ENCODE peak calls at places on chromosomes 13 and 19, in nine cellular contexts. One of them, this sample, is unnamed. For H3K36me3, the result is how much of the 10 kb centered on the place peaks cover.

GRCh38 chr13:69903081-69903480 is 204.5 kb upstream of the ATXN8OS start:
- DNase-seq in PC-3: no peak
- DNase-seq in psoas muscle: no peak
- DNase-seq in GM06990: no peak
- DNase-seq in stomach: no peak
- DNase-seq in cardiac muscle cell: no peak
- DNase-seq in left lung: no peak
- DNase-seq in hepatocyte: no peak
- DNase-seq in heart right ventricle: no peak
- DNase-seq in this sample: no peak

GRCh38 chr19:30802424-30803013 is 430.3 kb downstream of the ZNF536 start:
- DNase-seq in GM06990: no peak
- DNase-seq in heart right ventricle: no peak
- DNase-seq in cardiac muscle cell: no peak
- DNase-seq in stomach: no peak
- DNase-seq in psoas muscle: no peak
- DNase-seq in hepatocyte: no peak
- DNase-seq in left lung: no peak
- DNase-seq in PC-3: no peak
- DNase-seq in this sample: no peak

GRCh38 chr13:35720690-35721554 is 244.4 kb upstream of the MAB21L1 start:
- DNase-seq in cardiac muscle cell: peak
- DNase-seq in hepatocyte: peak
- DNase-seq in GM06990: no peak
- DNase-seq in PC-3: peak
- DNase-seq in psoas muscle: peak
- DNase-seq in left lung: no peak
- DNase-seq in heart right ventricle: peak
- DNase-seq in stomach: peak
- DNase-seq in this sample: no peak

GRCh38 chr13:100269837-100270236 is 180.9 kb downstream of the PCCA start:
- DNase-seq in PC-3: peak
- DNase-seq in cardiac muscle cell: no peak
- DNase-seq in hepatocyte: no peak
- DNase-seq in stomach: peak
- DNase-seq in left lung: peak
- DNase-seq in psoas muscle: peak
- DNase-seq in heart right ventricle: peak
- DNase-seq in GM06990: no peak
- DNase-seq in this sample: peak

GRCh38 chr19:14519860-14520407 is 1.7 kb upstream of the DNAJB1 start:
- DNase-seq in stomach: peak
- DNase-seq in PC-3: peak
- DNase-seq in left lung: no peak
- DNase-seq in heart right ventricle: no peak
- DNase-seq in GM06990: no peak
- DNase-seq in cardiac muscle cell: no peak
- DNase-seq in psoas muscle: no peak
- DNase-seq in hepatocyte: no peak
- DNase-seq in this sample: no peak

GRCh38 chr13:31967155-31967554 is 64.4 kb upstream of the FRY start:
- DNase-seq in GM06990: no peak
- DNase-seq in PC-3: no peak
- DNase-seq in psoas muscle: no peak
- DNase-seq in hepatocyte: no peak
- DNase-seq in heart right ventricle: no peak
- DNase-seq in stomach: no peak
- DNase-seq in cardiac muscle cell: no peak
- DNase-seq in left lung: no peak
- DNase-seq in this sample: no peak

GRCh38 chr13:79709526-79709925 is 228.6 kb downstream of the NDFIP2 start:
- DNase-seq in hepatocyte: no peak
- DNase-seq in cardiac muscle cell: no peak
- DNase-seq in heart right ventricle: no peak
- DNase-seq in stomach: no peak
- DNase-seq in GM06990: no peak
- DNase-seq in psoas muscle: no peak
- DNase-seq in PC-3: no peak
- DNase-seq in left lung: no peak
- DNase-seq in this sample: no peak

GRCh38 chr13:35475960-35476943 is at the start of gene MAB21L1:
- DNase-seq in stomach: peak
- DNase-seq in PC-3: no peak
- DNase-seq in left lung: peak
- DNase-seq in psoas muscle: peak
- DNase-seq in hepatocyte: peak
- DNase-seq in GM06990: no peak
- DNase-seq in cardiac muscle cell: peak
- DNase-seq in heart right ventricle: peak
- DNase-seq in this sample: peak

GRCh38 chr13:111168116-111168515 is 53.0 kb downstream of the ARHGEF7 start:
- DNase-seq in cardiac muscle cell: no peak
- DNase-seq in stomach: no peak
- DNase-seq in heart right ventricle: no peak
- DNase-seq in GM06990: no peak
- DNase-seq in psoas muscle: no peak
- DNase-seq in left lung: no peak
- DNase-seq in hepatocyte: no peak
- DNase-seq in PC-3: no peak
- DNase-seq in this sample: no peak

GRCh38 chr19:43950834-43951626 is at the start of gene ZNF221:
- DNase-seq in GM06990: peak
- DNase-seq in cardiac muscle cell: peak
- DNase-seq in psoas muscle: peak
- DNase-seq in hepatocyte: peak
- DNase-seq in stomach: peak
- DNase-seq in heart right ventricle: peak
- DNase-seq in left lung: peak
- DNase-seq in PC-3: peak
- DNase-seq in this sample: peak

GRCh38 chr13:77620138-77620537 is 77.3 kb upstream of the SLAIN1 start:
- DNase-seq in hepatocyte: no peak
- DNase-seq in cardiac muscle cell: no peak
- DNase-seq in psoas muscle: no peak
- DNase-seq in left lung: no peak
- DNase-seq in stomach: no peak
- DNase-seq in PC-3: no peak
- DNase-seq in GM06990: no peak
- DNase-seq in heart right ventricle: no peak
- DNase-seq in this sample: no peak

GRCh38 chr13:39811051-39811450 is 155.6 kb downstream of the COG6 start:
- DNase-seq in stomach: no peak
- DNase-seq in psoas muscle: no peak
- DNase-seq in PC-3: no peak
- DNase-seq in GM06990: no peak
- DNase-seq in hepatocyte: no peak
- DNase-seq in cardiac muscle cell: no peak
- DNase-seq in heart right ventricle: no peak
- DNase-seq in left lung: no peak
- DNase-seq in this sample: no peak

DNA sequence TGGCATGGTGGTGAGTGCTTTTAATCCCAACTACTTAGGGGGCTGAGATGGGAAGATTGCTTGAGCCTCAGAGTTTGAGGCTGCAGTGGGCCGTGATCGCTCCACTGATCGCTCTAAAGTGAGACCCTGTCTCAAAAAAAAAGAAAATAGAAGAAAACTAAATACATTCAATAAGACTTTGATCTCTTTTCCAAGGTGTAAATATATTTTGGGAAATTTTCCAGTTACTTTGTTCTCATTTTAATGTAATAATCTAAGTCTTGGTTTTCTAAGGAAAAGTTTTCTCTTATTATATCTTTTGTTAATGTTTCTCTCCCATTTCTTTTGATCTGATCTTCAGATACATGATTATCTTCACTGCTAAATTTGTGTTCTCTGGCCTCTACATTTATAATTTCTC is 9.6 kb downstream of the LDLR start:
- DNase-seq in GM06990: no peak
- DNase-seq in cardiac muscle cell: no peak
- DNase-seq in psoas muscle: no peak
- DNase-seq in heart right ventricle: no peak
- DNase-seq in PC-3: no peak
- DNase-seq in hepatocyte: no peak
- DNase-seq in stomach: no peak
- DNase-seq in left lung: no peak
- DNase-seq in this sample: no peak
- H3K36me3 ChIP-seq in GM06990: under half
- H3K36me3 ChIP-seq in cardiac muscle cell: half or more
- H3K36me3 ChIP-seq in psoas muscle: under half
- H3K36me3 ChIP-seq in heart right ventricle: half or more
- H3K36me3 ChIP-seq in PC-3: half or more
- H3K36me3 ChIP-seq in hepatocyte: under half
- H3K36me3 ChIP-seq in stomach: under half
- H3K36me3 ChIP-seq in left lung: under half
- H3K36me3 ChIP-seq in this sample: under half

GRCh38 chr19:46133101-46133627 is 8.7 kb upstream of the IGFL3 start:
- DNase-seq in stomach: no peak
- DNase-seq in psoas muscle: no peak
- DNase-seq in hepatocyte: peak
- DNase-seq in left lung: no peak
- DNase-seq in GM06990: no peak
- DNase-seq in heart right ventricle: no peak
- DNase-seq in cardiac muscle cell: peak
- DNase-seq in PC-3: peak
- DNase-seq in this sample: no peak
- H3K4me3 ChIP-seq in stomach: no peak
- H3K4me3 ChIP-seq in psoas muscle: no peak
- H3K4me3 ChIP-seq in hepatocyte: no peak
- H3K4me3 ChIP-seq in left lung: no peak
- H3K4me3 ChIP-seq in GM06990: no peak
- H3K4me3 ChIP-seq in heart right ventricle: no peak
- H3K4me3 ChIP-seq in cardiac muscle cell: peak
- H3K4me3 ChIP-seq in PC-3: no peak
- H3K4me3 ChIP-seq in this sample: no peak

DNA sequence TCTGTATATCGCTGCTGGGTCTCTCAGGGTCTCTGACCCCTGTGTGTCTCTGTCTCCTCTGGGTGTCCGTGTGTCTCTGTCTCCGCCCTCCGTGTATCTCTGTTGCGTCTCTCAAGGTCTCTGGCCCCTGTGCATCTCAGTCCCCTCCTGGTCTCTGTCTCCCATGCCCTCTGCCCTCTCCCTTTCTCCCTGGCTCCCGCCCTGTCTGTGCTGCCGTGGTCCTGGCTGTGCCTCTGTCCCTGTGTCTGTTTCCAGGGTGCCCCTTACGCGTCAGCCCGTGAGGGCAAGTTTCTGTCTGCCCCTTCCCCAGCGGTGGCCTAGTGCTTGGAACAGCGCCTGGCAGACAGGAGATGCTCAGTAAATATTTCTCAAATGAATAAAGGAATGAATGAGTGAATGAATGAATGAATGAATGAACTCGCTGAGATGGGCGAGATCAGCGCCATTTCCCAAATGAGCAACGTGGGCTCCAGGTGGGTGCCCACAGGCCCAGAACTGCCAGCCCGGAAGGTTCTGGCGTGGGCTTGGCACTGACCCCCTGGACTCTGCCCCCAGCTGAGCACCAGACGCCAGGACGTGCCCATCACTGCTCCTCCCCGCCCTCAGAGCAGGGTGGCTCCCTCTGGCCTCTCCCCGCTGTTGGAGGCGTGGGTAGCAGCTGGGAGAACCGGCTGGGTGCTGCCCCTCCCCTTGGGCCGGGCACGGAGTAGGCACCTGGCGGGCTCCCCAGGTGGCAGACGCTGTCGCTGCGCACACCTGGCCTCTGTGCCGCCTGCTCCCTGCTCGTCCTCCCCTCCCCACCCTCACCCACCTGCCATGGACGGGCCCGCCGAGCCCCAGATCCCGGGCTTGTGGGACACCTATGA is at the start of gene SULT2B1:
- DNase-seq in stomach: peak
- DNase-seq in left lung: peak
- DNase-seq in PC-3: peak
- DNase-seq in cardiac muscle cell: no peak
- DNase-seq in GM06990: no peak
- DNase-seq in hepatocyte: no peak
- DNase-seq in psoas muscle: no peak
- DNase-seq in heart right ventricle: no peak
- DNase-seq in this sample: peak
- TF ChIP-seq CTCF in stomach: no peak
- TF ChIP-seq CTCF in left lung: no peak
- TF ChIP-seq CTCF in PC-3: no peak
- TF ChIP-seq CTCF in cardiac muscle cell: no peak
- TF ChIP-seq CTCF in GM06990: no peak
- TF ChIP-seq CTCF in hepatocyte: no peak
- TF ChIP-seq CTCF in psoas muscle: no peak
- TF ChIP-seq CTCF in heart right ventricle: no peak
- TF ChIP-seq CTCF in this sample: no peak

GRCh38 chr19:58555369-58555885 is 522 bp upstream of the CHMP2A start:
- DNase-seq in hepatocyte: no peak
- DNase-seq in left lung: no peak
- DNase-seq in PC-3: no peak
- DNase-seq in heart right ventricle: no peak
- DNase-seq in cardiac muscle cell: no peak
- DNase-seq in psoas muscle: no peak
- DNase-seq in GM06990: no peak
- DNase-seq in stomach: no peak
- DNase-seq in this sample: no peak

GRCh38 chr19:58554494-58555368 is at the start of gene CHMP2A:
- DNase-seq in heart right ventricle: peak
- DNase-seq in hepatocyte: peak
- DNase-seq in PC-3: peak
- DNase-seq in psoas muscle: peak
- DNase-seq in left lung: peak
- DNase-seq in stomach: peak
- DNase-seq in cardiac muscle cell: peak
- DNase-seq in GM06990: peak
- DNase-seq in this sample: peak

GRCh38 chr19:58551577-58552471 is 3.1 kb downstream of the CHMP2A start:
- DNase-seq in GM06990: no peak
- DNase-seq in cardiac muscle cell: no peak
- DNase-seq in hepatocyte: peak
- DNase-seq in psoas muscle: no peak
- DNase-seq in left lung: no peak
- DNase-seq in heart right ventricle: no peak
- DNase-seq in PC-3: no peak
- DNase-seq in stomach: no peak
- DNase-seq in this sample: no peak

GRCh38 chr19:58552655-58553054 is 2.2 kb downstream of the CHMP2A start:
- DNase-seq in GM06990: no peak
- DNase-seq in left lung: no peak
- DNase-seq in PC-3: no peak
- DNase-seq in psoas muscle: no peak
- DNase-seq in stomach: no peak
- DNase-seq in hepatocyte: no peak
- DNase-seq in cardiac muscle cell: no peak
- DNase-seq in heart right ventricle: no peak
- DNase-seq in this sample: no peak

DNA sequence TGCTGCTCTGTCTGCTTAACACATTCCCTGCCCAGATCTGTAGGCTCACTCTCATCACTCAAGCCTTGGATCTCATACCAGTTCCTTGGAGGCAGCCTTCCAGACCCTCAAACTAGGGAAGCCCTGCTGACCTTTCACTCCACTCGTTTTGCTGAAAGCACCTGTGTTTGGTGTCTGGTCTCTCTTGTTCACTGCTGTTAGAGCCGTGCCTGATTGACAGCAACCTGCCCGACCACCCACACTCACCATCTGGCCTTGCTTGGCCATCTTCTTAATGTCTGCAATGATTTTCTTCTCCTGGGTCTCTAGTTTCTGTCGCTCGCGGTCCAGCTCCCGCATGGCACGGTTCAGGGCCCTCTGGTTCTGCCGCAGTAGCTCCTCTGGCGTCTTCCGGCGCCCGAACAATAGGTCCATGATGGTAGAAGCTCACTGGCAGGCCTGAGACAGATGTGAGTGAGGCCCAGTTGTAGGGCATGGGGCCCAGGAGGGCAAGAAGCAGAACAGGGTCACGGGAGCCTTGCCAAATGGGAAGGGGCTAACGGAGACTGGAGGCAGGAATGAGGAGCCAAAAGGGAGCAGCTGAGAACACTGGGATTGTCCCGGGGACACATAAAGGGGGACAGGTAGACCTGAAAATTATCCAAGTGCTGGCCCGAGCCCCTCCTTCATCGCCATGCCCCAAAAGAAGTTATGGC is 959 bp downstream of the CHMP2A start:
- DNase-seq in PC-3: no peak
- DNase-seq in cardiac muscle cell: no peak
- DNase-seq in GM06990: no peak
- DNase-seq in left lung: no peak
- DNase-seq in stomach: no peak
- DNase-seq in hepatocyte: peak
- DNase-seq in heart right ventricle: no peak
- DNase-seq in psoas muscle: peak
- DNase-seq in this sample: no peak
- H3K36me3 ChIP-seq in PC-3: under half
- H3K36me3 ChIP-seq in cardiac muscle cell: under half
- H3K36me3 ChIP-seq in GM06990: under half
- H3K36me3 ChIP-seq in left lung: under half
- H3K36me3 ChIP-seq in stomach: half or more
- H3K36me3 ChIP-seq in hepatocyte: under half
- H3K36me3 ChIP-seq in heart right ventricle: half or more
- H3K36me3 ChIP-seq in psoas muscle: under half
- H3K36me3 ChIP-seq in this sample: under half